ENCODE peak calls at places on chromosomes 12 and 14, in eight cellular contexts. Y is COR-L47, O is substantia nigra, M is AG20443, K is NCI-H1436, N is K562, S is iPS-NIHi11, R is NCI-H2171. A is an unnamed sample.

GRCh38 chr12:70555081-70555480 is 82.1 kb downstream of the PTPRB start:
- DNase-seq in R (no peak), S (no peak), M (no peak), O (no peak), N (no peak), Y (no peak), K (no peak), A (no peak)

GRCh38 chr12:107448198-107448597 is 237.4 kb upstream of the PWP1 start:
- DNase-seq in M (peak), S (peak), N (peak), Y (no peak), R (no peak), K (no peak), O (no peak), A (no peak)

GRCh38 chr14:103696027-103696402 is 19.2 kb downstream of the XRCC3 start:
- DNase-seq in M (no peak), R (no peak), K (no peak), N (no peak), O (no peak), Y (no peak), S (no peak), A (no peak)

GRCh38 chr12:119225454-119225853 is 46.7 kb downstream of the HSPB8 start:
- DNase-seq in N (no peak), M (no peak), O (no peak), Y (no peak), K (no peak), R (no peak), S (no peak), A (no peak)

GRCh38 chr12:65765436-65765813 is 58.9 kb upstream of the HMGA2 start:
- DNase-seq in R (no peak), Y (no peak), K (no peak), M (peak), S (no peak), N (no peak), O (no peak), A (no peak)

GRCh38 chr12:6981152-6982052 is 10.7 kb downstream of the EMG1 start:
- DNase-seq in N (no peak), O (no peak), R (no peak), M (no peak), S (no peak), Y (no peak), K (no peak), A (no peak)

GRCh38 chr14:51619551-51619950 is 32.2 kb upstream of the FRMD6 start:
- DNase-seq in S (no peak), R (no peak), K (no peak), M (no peak), Y (no peak), O (no peak), N (no peak), A (no peak)

GRCh38 chr12:78580296-78580695 is 284.3 kb upstream of the SYT1 start:
- DNase-seq in Y (no peak), K (no peak), R (no peak), O (no peak), N (no peak), S (no peak), M (no peak), A (no peak)

GRCh38 chr14:24392327-24393098 is 6.3 kb upstream of the NYNRIN start:
- DNase-seq in S (no peak), R (peak), O (no peak), Y (no peak), M (no peak), K (peak), N (peak), A (no peak)

GRCh38 chr14:100540141-100540925 is 46.9 kb downstream of the BEGAIN start:
- DNase-seq in R (no peak), S (peak), O (no peak), Y (no peak), M (no peak), N (peak), K (no peak), A (no peak)

A was measured in GM04503.